ENCODE peak calls at places on chromosomes 4 and X, in four cellular contexts. One of them, this sample, is unnamed.

GRCh38 chr4:55553442-55553841 is 6.7 kb upstream of the CLOCK start:
- DNase-seq in H9: peak
- DNase-seq in germinal center: no peak
- DNase-seq in CD4-positive, alpha-beta T cell: no peak
- DNase-seq in this sample: peak

GRCh38 chr4:147633113-147633512 is 15.9 kb downstream of the TMEM184C start:
- DNase-seq in H9: no peak
- DNase-seq in germinal center: no peak
- DNase-seq in CD4-positive, alpha-beta T cell: no peak
- DNase-seq in this sample: no peak

GRCh38 chrX:25158635-25159034 is 142.9 kb upstream of the ARX start:
- DNase-seq in H9: no peak
- DNase-seq in germinal center: no peak
- DNase-seq in CD4-positive, alpha-beta T cell: no peak
- DNase-seq in this sample: no peak

GRCh38 chr4:105158837-105159236 is 12.2 kb downstream of the TET2 start:
- DNase-seq in H9: no peak
- DNase-seq in germinal center: no peak
- DNase-seq in CD4-positive, alpha-beta T cell: no peak
- DNase-seq in this sample: no peak

GRCh38 chr4:2936773-2937145 is 26.4 kb downstream of the NOP14 start:
- DNase-seq in H9: no peak
- DNase-seq in germinal center: no peak
- DNase-seq in CD4-positive, alpha-beta T cell: no peak
- DNase-seq in this sample: no peak

GRCh38 chrX:112967341-112967740 is 126.7 kb upstream of the AMOT start:
- DNase-seq in H9: no peak
- DNase-seq in germinal center: no peak
- DNase-seq in CD4-positive, alpha-beta T cell: no peak
- DNase-seq in this sample: no peak

GRCh38 chrX:51837926-51838325 is 55.5 kb upstream of the MAGED1 start:
- DNase-seq in H9: no peak
- DNase-seq in germinal center: no peak
- DNase-seq in CD4-positive, alpha-beta T cell: no peak
- DNase-seq in this sample: peak

GRCh38 chrX:131802836-131803626 is 220.1 kb upstream of the STK26 start:
- DNase-seq in H9: no peak
- DNase-seq in germinal center: peak
- DNase-seq in CD4-positive, alpha-beta T cell: peak
- DNase-seq in this sample: peak

GRCh38 chr4:171130126-171130801 is 682.9 kb upstream of the GALNTL6 start:
- DNase-seq in H9: no peak
- DNase-seq in germinal center: no peak
- DNase-seq in CD4-positive, alpha-beta T cell: no peak
- DNase-seq in this sample: no peak

GRCh38 chrX:2748815-2749188 is 3.0 kb upstream of the XG start:
- DNase-seq in H9: no peak
- DNase-seq in germinal center: no peak
- DNase-seq in CD4-positive, alpha-beta T cell: no peak
- DNase-seq in this sample: no peak

GRCh38 chrX:54964766-54965511 is 29.0 kb downstream of the PFKFB1 start:
- DNase-seq in H9: no peak
- DNase-seq in germinal center: no peak
- DNase-seq in CD4-positive, alpha-beta T cell: no peak
- DNase-seq in this sample: no peak

GRCh38 chrX:41407816-41408215 is 39.3 kb upstream of the NYX start:
- DNase-seq in H9: no peak
- DNase-seq in germinal center: no peak
- DNase-seq in CD4-positive, alpha-beta T cell: no peak
- DNase-seq in this sample: no peak

GRCh38 chr4:66794635-66795034 is 750.7 kb downstream of the CENPC start:
- DNase-seq in H9: no peak
- DNase-seq in germinal center: no peak
- DNase-seq in CD4-positive, alpha-beta T cell: no peak
- DNase-seq in this sample: no peak

GRCh38 chr4:127622923-127623754 is 9.6 kb upstream of the INTU start:
- DNase-seq in H9: peak
- DNase-seq in germinal center: no peak
- DNase-seq in CD4-positive, alpha-beta T cell: no peak
- DNase-seq in this sample: peak

GRCh38 chr4:106201373-106201772 is 114.6 kb downstream of the TBCK start:
- DNase-seq in H9: no peak
- DNase-seq in germinal center: no peak
- DNase-seq in CD4-positive, alpha-beta T cell: no peak
- DNase-seq in this sample: no peak

GRCh38 chrX:72081605-72082320 is 50.0 kb downstream of the RTL5 start:
- DNase-seq in H9: no peak
- DNase-seq in germinal center: no peak
- DNase-seq in CD4-positive, alpha-beta T cell: no peak
- DNase-seq in this sample: no peak

GRCh38 chr4:142547974-142548373 is 298.1 kb downstream of the INPP4B start:
- DNase-seq in H9: no peak
- DNase-seq in germinal center: no peak
- DNase-seq in CD4-positive, alpha-beta T cell: no peak
- DNase-seq in this sample: no peak

GRCh38 chr4:76293705-76294274 is 12.7 kb upstream of the STBD1 start:
- DNase-seq in H9: no peak
- DNase-seq in germinal center: no peak
- DNase-seq in CD4-positive, alpha-beta T cell: no peak
- DNase-seq in this sample: no peak

GRCh38 chr4:141955696-141956095 is 319.3 kb downstream of the IL15 start:
- DNase-seq in H9: no peak
- DNase-seq in germinal center: no peak
- DNase-seq in CD4-positive, alpha-beta T cell: no peak
- DNase-seq in this sample: no peak

GRCh38 chr4:139025841-139026240 is 10.3 kb downstream of the NOCT start:
- DNase-seq in H9: no peak
- DNase-seq in germinal center: no peak
- DNase-seq in CD4-positive, alpha-beta T cell: no peak
- DNase-seq in this sample: no peak

GRCh38 chr4:11799182-11799581 is 370.5 kb upstream of the HS3ST1 start:
- DNase-seq in H9: no peak
- DNase-seq in germinal center: no peak
- DNase-seq in CD4-positive, alpha-beta T cell: no peak
- DNase-seq in this sample: peak

GRCh38 chr4:32184186-32184585 is 1464.0 kb downstream of the PCDH7 start:
- DNase-seq in H9: no peak
- DNase-seq in germinal center: no peak
- DNase-seq in CD4-positive, alpha-beta T cell: no peak
- DNase-seq in this sample: no peak

GRCh38 chr4:126973201-126973600 is 659.6 kb upstream of the INTU start:
- DNase-seq in H9: no peak
- DNase-seq in germinal center: no peak
- DNase-seq in CD4-positive, alpha-beta T cell: no peak
- DNase-seq in this sample: no peak

GRCh38 chrX:29962061-29962460 is 253.3 kb upstream of the MAGEB2 start:
- DNase-seq in H9: no peak
- DNase-seq in germinal center: no peak
- DNase-seq in CD4-positive, alpha-beta T cell: no peak
- DNase-seq in this sample: no peak

GRCh38 chr4:78612398-78613005 is 60.9 kb downstream of the ANXA3 start:
- DNase-seq in H9: no peak
- DNase-seq in germinal center: peak
- DNase-seq in CD4-positive, alpha-beta T cell: no peak
- DNase-seq in this sample: peak

GRCh38 chr4:155008389-155008788 is 200.0 kb upstream of the NPY2R start:
- DNase-seq in H9: no peak
- DNase-seq in germinal center: no peak
- DNase-seq in CD4-positive, alpha-beta T cell: no peak
- DNase-seq in this sample: no peak

GRCh38 chrX:18543738-18544137 is 118.3 kb downstream of the CDKL5 start:
- DNase-seq in H9: no peak
- DNase-seq in germinal center: no peak
- DNase-seq in CD4-positive, alpha-beta T cell: no peak
- DNase-seq in this sample: no peak

GRCh38 chrX:73267206-73267605 is 52.6 kb upstream of the NAP1L2 start:
- DNase-seq in H9: no peak
- DNase-seq in germinal center: no peak
- DNase-seq in CD4-positive, alpha-beta T cell: no peak
- DNase-seq in this sample: no peak

GRCh38 chr4:153082322-153083301 is 121.6 kb upstream of the TRIM2 start:
- DNase-seq in H9: no peak
- DNase-seq in germinal center: peak
- DNase-seq in CD4-positive, alpha-beta T cell: no peak
- DNase-seq in this sample: no peak

GRCh38 chr4:110515676-110516075 is 39.7 kb downstream of the ENPEP start:
- DNase-seq in H9: no peak
- DNase-seq in germinal center: no peak
- DNase-seq in CD4-positive, alpha-beta T cell: no peak
- DNase-seq in this sample: no peak